ENCODE peak calls at places on chromosomes 7 and 10, in four cellular contexts. One of them, this sample, is unnamed.
A peak's percentile ranks its signal among the peaks of the same experiment; 100 is the strongest.

GRCh38 chr7:66638309-66639099 is 9.8 kb downstream of the KCTD7 start:
- DNase-seq in Peyer's patch: no peak
- DNase-seq in fibroblast of pulmonary artery: no peak
- DNase-seq in right lobe of liver: no peak
- DNase-seq in this sample: no peak

GRCh38 chr10:71211759-71212248 is 566 bp upstream of the UNC5B start:
- DNase-seq in Peyer's patch: peak; percentile 44
- DNase-seq in fibroblast of pulmonary artery: no peak
- DNase-seq in right lobe of liver: no peak
- DNase-seq in this sample: no peak

GRCh38 chr7:128922496-128923410 is 12.2 kb upstream of the KCP start:
- DNase-seq in Peyer's patch: peak; percentile 34
- DNase-seq in fibroblast of pulmonary artery: no peak
- DNase-seq in right lobe of liver: no peak
- DNase-seq in this sample: no peak

GRCh38 chr7:100739934-100740333 is 6.5 kb downstream of the ZAN start:
- DNase-seq in Peyer's patch: no peak
- DNase-seq in fibroblast of pulmonary artery: no peak
- DNase-seq in right lobe of liver: no peak
- DNase-seq in this sample: no peak

GRCh38 chr10:96910488-96911395 is 78.6 kb downstream of the LCOR start:
- DNase-seq in Peyer's patch: no peak
- DNase-seq in fibroblast of pulmonary artery: peak; percentile 56
- DNase-seq in right lobe of liver: no peak
- DNase-seq in this sample: peak; percentile 47

GRCh38 chr7:92740713-92741126 is 95.7 kb downstream of the CDK6 start:
- DNase-seq in Peyer's patch: no peak
- DNase-seq in fibroblast of pulmonary artery: peak; percentile 73
- DNase-seq in right lobe of liver: no peak
- DNase-seq in this sample: peak; percentile 68

GRCh38 chr7:55522268-55522902 is 49.9 kb downstream of the VOPP1 start:
- DNase-seq in Peyer's patch: peak; percentile 33
- DNase-seq in fibroblast of pulmonary artery: no peak
- DNase-seq in right lobe of liver: no peak
- DNase-seq in this sample: no peak

GRCh38 chr10:63390521-63390920 is 75.3 kb downstream of the JMJD1C start:
- DNase-seq in Peyer's patch: no peak
- DNase-seq in fibroblast of pulmonary artery: no peak
- DNase-seq in right lobe of liver: no peak
- DNase-seq in this sample: no peak

GRCh38 chr7:128830231-128831177 is at the start of gene FLNC:
- DNase-seq in Peyer's patch: peak; percentile 69
- DNase-seq in fibroblast of pulmonary artery: peak; percentile 63
- DNase-seq in right lobe of liver: peak; percentile 58
- DNase-seq in this sample: peak; percentile 75

GRCh38 chr7:117186631-117187030 is 136.2 kb downstream of the WNT2 start:
- DNase-seq in Peyer's patch: no peak
- DNase-seq in fibroblast of pulmonary artery: no peak
- DNase-seq in right lobe of liver: no peak
- DNase-seq in this sample: no peak

GRCh38 chr7:16889851-16890443 is 8.2 kb upstream of the AGR3 start:
- DNase-seq in Peyer's patch: no peak
- DNase-seq in fibroblast of pulmonary artery: no peak
- DNase-seq in right lobe of liver: no peak
- DNase-seq in this sample: no peak

GRCh38 chr7:44489955-44490350 is 505 bp downstream of the NUDCD3 start:
- DNase-seq in Peyer's patch: peak; percentile 66
- DNase-seq in fibroblast of pulmonary artery: peak; percentile 31
- DNase-seq in right lobe of liver: no peak
- DNase-seq in this sample: peak; percentile 36

GRCh38 chr10:3660753-3661152 is 124.3 kb downstream of the KLF6 start:
- DNase-seq in Peyer's patch: no peak
- DNase-seq in fibroblast of pulmonary artery: no peak
- DNase-seq in right lobe of liver: no peak
- DNase-seq in this sample: no peak

GRCh38 chr10:31650010-31650409 is 278.6 kb downstream of the ARHGAP12 start:
- DNase-seq in Peyer's patch: peak; percentile 60
- DNase-seq in fibroblast of pulmonary artery: peak; percentile 91
- DNase-seq in right lobe of liver: no peak
- DNase-seq in this sample: peak; percentile 94

GRCh38 chr7:155847821-155848435 is 35.7 kb upstream of the SHH start:
- DNase-seq in Peyer's patch: no peak
- DNase-seq in fibroblast of pulmonary artery: no peak
- DNase-seq in right lobe of liver: peak; percentile 31
- DNase-seq in this sample: no peak

GRCh38 chr7:100804681-100805431 is 22.5 kb downstream of the EPHB4 start:
- DNase-seq in Peyer's patch: no peak
- DNase-seq in fibroblast of pulmonary artery: no peak
- DNase-seq in right lobe of liver: no peak
- DNase-seq in this sample: peak; percentile 63

GRCh38 chr10:99621454-99622246 is 1.4 kb upstream of the SLC25A28 start:
- DNase-seq in Peyer's patch: no peak
- DNase-seq in fibroblast of pulmonary artery: no peak
- DNase-seq in right lobe of liver: no peak
- DNase-seq in this sample: no peak
- TF ChIP-seq CTCF in Peyer's patch: no peak
- TF ChIP-seq CTCF in fibroblast of pulmonary artery: no peak
- TF ChIP-seq CTCF in right lobe of liver: no peak
- TF ChIP-seq CTCF in this sample: no peak

DNA sequence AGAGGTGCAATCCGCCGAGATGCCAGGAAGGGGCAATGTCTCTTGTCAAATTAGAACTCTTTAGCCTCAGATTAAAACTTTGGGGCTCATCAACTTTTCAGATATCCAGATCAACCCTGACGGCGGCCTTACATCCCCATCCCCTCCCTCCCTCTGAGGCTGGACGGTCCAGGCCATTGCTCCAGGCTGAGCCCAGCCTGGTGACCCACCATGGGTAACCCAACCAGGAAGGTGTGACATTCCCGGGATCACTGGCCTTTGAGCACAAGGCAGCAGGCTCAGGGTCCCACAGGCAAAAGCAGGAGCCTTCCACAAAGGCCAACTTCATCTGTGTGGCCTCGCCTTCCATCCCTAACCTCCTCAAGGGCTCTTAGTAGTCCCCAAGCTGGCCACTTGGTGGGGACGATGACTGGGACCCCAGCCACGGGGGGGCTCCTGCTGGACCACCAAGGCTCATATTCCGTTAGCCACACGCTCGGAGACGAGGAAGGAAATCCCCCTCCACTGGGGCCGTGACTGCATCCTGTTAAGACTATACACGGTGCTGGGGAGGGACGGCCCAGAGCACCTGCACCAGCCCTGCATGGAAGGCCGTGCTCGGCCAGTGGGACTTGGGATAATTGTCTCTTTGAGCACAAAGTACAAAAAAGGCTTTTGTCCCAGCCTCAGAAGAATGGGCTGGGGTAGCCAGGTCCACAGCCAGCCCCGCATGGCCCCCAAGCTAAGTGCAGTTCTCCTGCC is 62.8 kb downstream of the ZRANB1 start:
- DNase-seq in Peyer's patch: peak; percentile 37
- DNase-seq in fibroblast of pulmonary artery: no peak
- DNase-seq in right lobe of liver: no peak
- DNase-seq in this sample: no peak
- H3K4me3 ChIP-seq in Peyer's patch: no peak overlapping the region
- H3K4me3 ChIP-seq in fibroblast of pulmonary artery: no peak overlapping the region
- H3K4me3 ChIP-seq in right lobe of liver: no peak overlapping the region
- H3K4me3 ChIP-seq in this sample: no peak overlapping the region

DNA sequence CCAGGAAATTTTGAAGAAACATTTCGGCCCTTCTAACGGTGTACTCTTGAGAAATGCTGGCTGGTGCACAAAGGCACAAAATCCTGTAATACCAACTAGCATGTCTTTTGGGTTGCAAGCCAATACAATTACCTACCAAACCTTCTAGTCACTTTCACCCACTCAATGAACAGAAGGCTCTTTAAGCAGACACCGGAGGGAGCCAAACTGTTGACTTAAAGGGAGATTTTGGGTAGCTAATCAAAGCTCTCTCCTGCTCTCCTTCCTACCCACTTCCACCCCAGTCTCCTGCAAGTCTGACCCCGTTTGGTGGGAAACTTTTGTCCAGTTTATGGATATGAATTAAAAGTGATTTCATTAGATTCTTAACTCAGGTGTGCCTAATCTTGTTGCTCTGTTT is 24.0 kb downstream of the GRM3 start:
- DNase-seq in Peyer's patch: no peak
- DNase-seq in fibroblast of pulmonary artery: no peak
- DNase-seq in right lobe of liver: no peak
- DNase-seq in this sample: no peak
- TF ChIP-seq CTCF in Peyer's patch: no peak
- TF ChIP-seq CTCF in fibroblast of pulmonary artery: no peak
- TF ChIP-seq CTCF in right lobe of liver: peak; percentile 12
- TF ChIP-seq CTCF in this sample: no peak

GRCh38 chr7:1567082-1567771 is 2.6 kb downstream of the PSMG3 start:
- DNase-seq in Peyer's patch: peak; percentile 82
- DNase-seq in fibroblast of pulmonary artery: no peak
- DNase-seq in right lobe of liver: no peak
- DNase-seq in this sample: peak; percentile 53
- H3K4me3 ChIP-seq in Peyer's patch: no peak overlapping the region
- H3K4me3 ChIP-seq in fibroblast of pulmonary artery: no peak overlapping the region
- H3K4me3 ChIP-seq in right lobe of liver: no peak overlapping the region
- H3K4me3 ChIP-seq in this sample: no peak overlapping the region

DNA sequence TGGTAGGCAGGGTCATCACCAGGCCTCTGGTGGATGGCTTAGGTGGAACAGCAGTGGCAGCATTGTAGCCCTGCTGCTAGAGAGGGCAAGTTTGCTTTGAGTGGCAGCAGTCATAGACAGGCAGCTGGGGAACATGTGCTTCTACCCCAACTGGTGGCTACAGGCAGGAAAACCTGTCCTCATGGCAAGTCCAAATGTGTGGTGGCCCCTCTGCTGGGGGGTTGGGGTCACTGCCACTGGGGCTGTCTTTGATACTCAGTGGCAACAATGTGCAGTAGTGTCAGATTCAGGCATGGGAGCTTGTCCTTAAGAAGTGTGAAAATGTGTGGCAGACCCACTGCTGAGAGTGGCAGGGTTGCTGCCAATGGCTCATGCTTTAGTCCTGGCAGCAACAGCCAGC is 186.2 kb upstream of the NPSR1 start:
- DNase-seq in Peyer's patch: no peak
- DNase-seq in fibroblast of pulmonary artery: no peak
- DNase-seq in right lobe of liver: no peak
- DNase-seq in this sample: no peak
- TF ChIP-seq CTCF in Peyer's patch: no peak
- TF ChIP-seq CTCF in fibroblast of pulmonary artery: no peak
- TF ChIP-seq CTCF in right lobe of liver: no peak
- TF ChIP-seq CTCF in this sample: no peak

GRCh38 chr10:79434816-79435215 is 10.6 kb downstream of the ZCCHC24 start:
- DNase-seq in Peyer's patch: no peak
- DNase-seq in fibroblast of pulmonary artery: peak; percentile 77
- DNase-seq in right lobe of liver: no peak
- DNase-seq in this sample: peak; percentile 87
- H3K4me3 ChIP-seq in Peyer's patch: no peak overlapping the region
- H3K4me3 ChIP-seq in fibroblast of pulmonary artery: peak overlapping the region; percentile 34
- H3K4me3 ChIP-seq in right lobe of liver: no peak overlapping the region
- H3K4me3 ChIP-seq in this sample: peak overlapping the region; percentile 24